ENCODE peak calls at places on chromosome 5, in nine cellular contexts. One of them, this sample, is unnamed.

GRCh38 chr5:159936686-159937329 is 20.5 kb downstream of the ADRA1B start:
- DNase-seq in GM23338: no peak
- DNase-seq in WERI-Rb-1: no peak
- DNase-seq in lower lobe of right lung: no peak
- DNase-seq in colonic mucosa: no peak
- DNase-seq in upper lobe of right lung: no peak
- DNase-seq in tibial nerve: no peak
- DNase-seq in left lung: no peak
- DNase-seq in spleen: no peak
- DNase-seq in this sample: no peak

GRCh38 chr5:54289769-54290168 is 20.6 kb downstream of the ARL15 start:
- DNase-seq in GM23338: peak
- DNase-seq in WERI-Rb-1: no peak
- DNase-seq in lower lobe of right lung: no peak
- DNase-seq in colonic mucosa: no peak
- DNase-seq in upper lobe of right lung: no peak
- DNase-seq in tibial nerve: no peak
- DNase-seq in left lung: no peak
- DNase-seq in spleen: no peak
- DNase-seq in this sample: no peak

GRCh38 chr5:113527746-113528145 is 14.3 kb downstream of the YTHDC2 start:
- DNase-seq in GM23338: no peak
- DNase-seq in WERI-Rb-1: no peak
- DNase-seq in lower lobe of right lung: no peak
- DNase-seq in colonic mucosa: no peak
- DNase-seq in upper lobe of right lung: no peak
- DNase-seq in tibial nerve: no peak
- DNase-seq in left lung: no peak
- DNase-seq in spleen: no peak
- DNase-seq in this sample: no peak

GRCh38 chr5:65722575-65723424 is 795 bp downstream of the NLN start:
- DNase-seq in GM23338: peak
- DNase-seq in WERI-Rb-1: peak
- DNase-seq in lower lobe of right lung: no peak
- DNase-seq in colonic mucosa: peak
- DNase-seq in upper lobe of right lung: no peak
- DNase-seq in tibial nerve: no peak
- DNase-seq in left lung: no peak
- DNase-seq in spleen: no peak
- DNase-seq in this sample: peak

GRCh38 chr5:115930630-115931337 is 31.5 kb upstream of the LVRN start:
- DNase-seq in GM23338: peak
- DNase-seq in WERI-Rb-1: no peak
- DNase-seq in lower lobe of right lung: no peak
- DNase-seq in colonic mucosa: no peak
- DNase-seq in upper lobe of right lung: no peak
- DNase-seq in tibial nerve: no peak
- DNase-seq in left lung: no peak
- DNase-seq in spleen: no peak
- DNase-seq in this sample: no peak

GRCh38 chr5:138760448-138761110 is 7.4 kb downstream of the CTNNA1 start:
- DNase-seq in GM23338: no peak
- DNase-seq in WERI-Rb-1: no peak
- DNase-seq in lower lobe of right lung: no peak
- DNase-seq in colonic mucosa: no peak
- DNase-seq in upper lobe of right lung: no peak
- DNase-seq in tibial nerve: no peak
- DNase-seq in left lung: no peak
- DNase-seq in spleen: no peak
- DNase-seq in this sample: no peak

GRCh38 chr5:108661030-108661429 is 86.7 kb upstream of the FER start:
- DNase-seq in GM23338: no peak
- DNase-seq in WERI-Rb-1: no peak
- DNase-seq in lower lobe of right lung: no peak
- DNase-seq in colonic mucosa: no peak
- DNase-seq in upper lobe of right lung: no peak
- DNase-seq in tibial nerve: no peak
- DNase-seq in left lung: no peak
- DNase-seq in spleen: no peak
- DNase-seq in this sample: no peak

GRCh38 chr5:91978221-91978882 is 595.2 kb upstream of the ARRDC3 start:
- DNase-seq in GM23338: no peak
- DNase-seq in WERI-Rb-1: no peak
- DNase-seq in lower lobe of right lung: no peak
- DNase-seq in colonic mucosa: no peak
- DNase-seq in upper lobe of right lung: no peak
- DNase-seq in tibial nerve: no peak
- DNase-seq in left lung: no peak
- DNase-seq in spleen: no peak
- DNase-seq in this sample: no peak

GRCh38 chr5:100840364-100840763 is 62.7 kb downstream of the ST8SIA4 start:
- DNase-seq in GM23338: no peak
- DNase-seq in WERI-Rb-1: no peak
- DNase-seq in lower lobe of right lung: no peak
- DNase-seq in colonic mucosa: no peak
- DNase-seq in upper lobe of right lung: no peak
- DNase-seq in tibial nerve: no peak
- DNase-seq in left lung: no peak
- DNase-seq in spleen: no peak
- DNase-seq in this sample: peak

GRCh38 chr5:129379406-129379805 is 80.7 kb upstream of the ADAMTS19 start:
- DNase-seq in GM23338: no peak
- DNase-seq in WERI-Rb-1: no peak
- DNase-seq in lower lobe of right lung: no peak
- DNase-seq in colonic mucosa: no peak
- DNase-seq in upper lobe of right lung: no peak
- DNase-seq in tibial nerve: no peak
- DNase-seq in left lung: no peak
- DNase-seq in spleen: no peak
- DNase-seq in this sample: no peak

GRCh38 chr5:1516615-1517601 is 6.9 kb downstream of the LPCAT1 start:
- DNase-seq in GM23338: no peak
- DNase-seq in WERI-Rb-1: peak
- DNase-seq in lower lobe of right lung: peak
- DNase-seq in colonic mucosa: peak
- DNase-seq in upper lobe of right lung: peak
- DNase-seq in tibial nerve: no peak
- DNase-seq in left lung: peak
- DNase-seq in spleen: peak
- DNase-seq in this sample: peak

GRCh38 chr5:175853573-175854230 is 17.7 kb upstream of the CPLX2 start:
- DNase-seq in GM23338: no peak
- DNase-seq in WERI-Rb-1: no peak
- DNase-seq in lower lobe of right lung: peak
- DNase-seq in colonic mucosa: no peak
- DNase-seq in upper lobe of right lung: peak
- DNase-seq in tibial nerve: peak
- DNase-seq in left lung: peak
- DNase-seq in spleen: peak
- DNase-seq in this sample: peak

DNA sequence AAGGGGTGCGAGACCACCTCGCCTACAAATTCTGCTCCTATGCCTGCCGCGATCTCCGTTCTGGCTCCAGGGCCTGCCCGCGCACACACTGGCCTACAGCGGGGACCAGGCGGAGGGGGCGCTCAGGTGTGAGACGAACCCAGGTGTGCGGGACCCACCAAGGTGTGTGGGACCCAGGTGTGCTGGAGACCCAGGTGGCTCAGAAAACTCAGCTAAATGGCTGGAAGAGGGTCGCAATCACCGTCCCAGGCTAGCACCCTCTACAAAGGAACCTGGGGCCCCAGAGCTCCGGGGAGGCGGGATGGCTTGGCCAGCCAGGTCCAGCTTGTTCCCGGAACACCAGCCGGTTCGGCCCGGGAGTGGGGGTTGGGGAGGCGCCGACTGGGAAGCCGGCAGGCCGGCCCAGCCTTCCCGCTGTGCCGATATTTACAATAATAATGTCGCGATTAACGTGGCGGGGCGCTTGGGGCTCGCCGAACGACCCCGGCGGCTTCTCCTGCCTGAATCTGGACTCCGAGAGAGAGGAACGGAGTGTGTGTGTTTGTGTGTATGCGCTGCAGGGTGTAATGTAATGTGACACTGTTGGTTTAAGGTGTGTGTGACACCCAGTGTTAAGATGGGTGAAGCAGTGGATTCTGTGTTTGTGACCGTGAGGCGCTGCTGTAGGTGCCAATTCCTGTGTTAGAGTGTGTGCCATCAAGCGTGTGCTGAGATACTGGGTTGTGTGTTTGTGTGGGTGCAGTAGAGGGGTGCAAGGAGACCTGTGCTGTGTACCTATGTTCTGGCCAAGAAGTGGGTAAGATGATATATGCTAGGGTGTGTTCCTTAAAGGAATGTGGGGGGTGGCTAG is 1.4 kb downstream of the PCDH1 start:
- DNase-seq in GM23338: peak
- DNase-seq in WERI-Rb-1: no peak
- DNase-seq in lower lobe of right lung: peak
- DNase-seq in colonic mucosa: peak
- DNase-seq in upper lobe of right lung: peak
- DNase-seq in tibial nerve: no peak
- DNase-seq in left lung: peak
- DNase-seq in spleen: peak
- DNase-seq in this sample: no peak
- TF ChIP-seq CTCF in GM23338: no peak
- TF ChIP-seq CTCF in WERI-Rb-1: no peak
- TF ChIP-seq CTCF in lower lobe of right lung: no peak
- TF ChIP-seq CTCF in colonic mucosa: no peak
- TF ChIP-seq CTCF in upper lobe of right lung: no peak
- TF ChIP-seq CTCF in tibial nerve: no peak
- TF ChIP-seq CTCF in left lung: no peak
- TF ChIP-seq CTCF in spleen: no peak
- TF ChIP-seq CTCF in this sample: no peak

GRCh38 chr5:84255318-84255717 is 129.4 kb downstream of the EDIL3 start:
- DNase-seq in GM23338: peak
- DNase-seq in WERI-Rb-1: no peak
- DNase-seq in lower lobe of right lung: no peak
- DNase-seq in colonic mucosa: no peak
- DNase-seq in upper lobe of right lung: no peak
- DNase-seq in tibial nerve: no peak
- DNase-seq in left lung: no peak
- DNase-seq in spleen: no peak
- DNase-seq in this sample: peak
- TF ChIP-seq CTCF in GM23338: peak
- TF ChIP-seq CTCF in WERI-Rb-1: peak
- TF ChIP-seq CTCF in lower lobe of right lung: no peak
- TF ChIP-seq CTCF in colonic mucosa: no peak
- TF ChIP-seq CTCF in upper lobe of right lung: peak
- TF ChIP-seq CTCF in tibial nerve: no peak
- TF ChIP-seq CTCF in left lung: no peak
- TF ChIP-seq CTCF in spleen: no peak
- TF ChIP-seq CTCF in this sample: peak

GRCh38 chr5:150109921-150110320 is 23.6 kb upstream of the CSF1R start:
- DNase-seq in GM23338: peak
- DNase-seq in WERI-Rb-1: peak
- DNase-seq in lower lobe of right lung: no peak
- DNase-seq in colonic mucosa: no peak
- DNase-seq in upper lobe of right lung: no peak
- DNase-seq in tibial nerve: no peak
- DNase-seq in left lung: no peak
- DNase-seq in spleen: no peak
- DNase-seq in this sample: no peak
- TF ChIP-seq CTCF in GM23338: no peak
- TF ChIP-seq CTCF in WERI-Rb-1: no peak
- TF ChIP-seq CTCF in lower lobe of right lung: no peak
- TF ChIP-seq CTCF in colonic mucosa: no peak
- TF ChIP-seq CTCF in upper lobe of right lung: no peak
- TF ChIP-seq CTCF in tibial nerve: no peak
- TF ChIP-seq CTCF in left lung: no peak
- TF ChIP-seq CTCF in spleen: no peak
- TF ChIP-seq CTCF in this sample: no peak

GRCh38 chr5:133969654-133970324 is 1.4 kb upstream of the C5orf15 start:
- DNase-seq in GM23338: no peak
- DNase-seq in WERI-Rb-1: no peak
- DNase-seq in lower lobe of right lung: no peak
- DNase-seq in colonic mucosa: no peak
- DNase-seq in upper lobe of right lung: no peak
- DNase-seq in tibial nerve: no peak
- DNase-seq in left lung: no peak
- DNase-seq in spleen: no peak
- DNase-seq in this sample: peak

GRCh38 chr5:133967715-133968056 is 739 bp downstream of the C5orf15 start:
- DNase-seq in GM23338: peak
- DNase-seq in WERI-Rb-1: no peak
- DNase-seq in lower lobe of right lung: no peak
- DNase-seq in colonic mucosa: peak
- DNase-seq in upper lobe of right lung: no peak
- DNase-seq in tibial nerve: no peak
- DNase-seq in left lung: no peak
- DNase-seq in spleen: no peak
- DNase-seq in this sample: peak

GRCh38 chr5:133970325-133970671 is 1.9 kb upstream of the C5orf15 start:
- DNase-seq in GM23338: no peak
- DNase-seq in WERI-Rb-1: no peak
- DNase-seq in lower lobe of right lung: no peak
- DNase-seq in colonic mucosa: no peak
- DNase-seq in upper lobe of right lung: no peak
- DNase-seq in tibial nerve: no peak
- DNase-seq in left lung: no peak
- DNase-seq in spleen: no peak
- DNase-seq in this sample: no peak

GRCh38 chr5:133967124-133967523 is 1.3 kb downstream of the C5orf15 start:
- DNase-seq in GM23338: no peak
- DNase-seq in WERI-Rb-1: no peak
- DNase-seq in lower lobe of right lung: no peak
- DNase-seq in colonic mucosa: no peak
- DNase-seq in upper lobe of right lung: no peak
- DNase-seq in tibial nerve: no peak
- DNase-seq in left lung: no peak
- DNase-seq in spleen: no peak
- DNase-seq in this sample: peak

DNA sequence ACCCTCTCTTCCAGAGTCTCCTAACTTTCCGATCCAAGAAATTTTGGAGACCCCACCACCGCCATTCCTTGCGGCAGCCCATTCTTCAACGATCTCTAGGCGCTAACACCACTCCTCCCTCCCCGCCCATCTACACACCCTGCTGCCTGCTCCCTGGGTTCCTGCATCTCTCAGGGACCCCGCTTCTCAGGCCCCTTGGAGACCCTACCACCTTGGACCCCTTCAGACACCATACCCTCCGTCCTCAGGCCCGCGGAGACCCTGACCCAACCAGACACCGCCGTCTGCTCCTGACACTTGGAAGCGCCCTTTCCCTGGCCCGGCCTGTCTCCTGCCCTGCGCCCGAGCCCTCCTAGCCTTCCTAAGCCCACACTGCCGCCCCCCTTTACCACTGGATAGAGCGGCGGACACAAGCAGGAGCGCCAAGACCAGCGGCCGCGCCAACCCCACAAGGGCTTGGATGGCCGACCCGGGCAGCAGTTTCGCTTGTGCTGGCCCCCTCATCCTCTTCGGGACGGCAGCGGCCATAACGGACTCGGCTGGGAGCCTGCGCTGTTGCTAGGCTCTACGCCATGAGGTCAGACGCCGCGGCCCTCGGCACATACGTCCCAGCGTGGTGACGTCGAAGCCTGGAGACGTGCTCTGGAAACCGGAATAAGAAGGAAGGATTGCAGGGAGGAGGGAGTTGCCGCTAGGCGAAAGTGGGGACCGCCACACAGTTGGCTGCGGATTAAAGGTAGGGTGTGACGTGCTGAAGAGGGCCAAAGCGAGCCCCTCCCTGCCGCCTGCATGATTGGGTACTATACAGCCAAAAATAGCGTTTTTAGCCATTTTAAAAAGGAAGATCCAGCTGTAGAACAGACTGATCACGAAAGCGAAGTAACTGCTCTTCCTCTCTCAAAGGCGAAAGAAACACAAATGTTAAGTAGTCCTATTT is at the start of gene C5orf15:
- DNase-seq in GM23338: peak
- DNase-seq in WERI-Rb-1: peak
- DNase-seq in lower lobe of right lung: peak
- DNase-seq in colonic mucosa: peak
- DNase-seq in upper lobe of right lung: peak
- DNase-seq in tibial nerve: peak
- DNase-seq in left lung: peak
- DNase-seq in spleen: peak
- DNase-seq in this sample: peak
- TF ChIP-seq CTCF in GM23338: no peak
- TF ChIP-seq CTCF in WERI-Rb-1: no peak
- TF ChIP-seq CTCF in lower lobe of right lung: no peak
- TF ChIP-seq CTCF in colonic mucosa: no peak
- TF ChIP-seq CTCF in upper lobe of right lung: peak
- TF ChIP-seq CTCF in tibial nerve: no peak
- TF ChIP-seq CTCF in left lung: peak
- TF ChIP-seq CTCF in spleen: no peak
- TF ChIP-seq CTCF in this sample: peak